ENCODE peak calls at places on chromosome 12, in nine cellular contexts. H is tibial artery, Q is HepG2, Y is esophagus muscularis mucosa, E is adipocyte, P is iPS DF 6.9, N is stomach, I is PC-9, B is T-helper 17 cell. X is an unnamed sample.

GRCh38 chr12:117762143-117762542 is 206.6 kb downstream of the KSR2 start:
- DNase-seq in Y (no peak), I (no peak), Q (no peak), N (no peak), P (no peak), H (no peak), E (no peak), B (no peak), X (no peak)

GRCh38 chr12:58367041-58367440 is 425.7 kb downstream of the ATP23 start:
- DNase-seq in H (no peak), Y (no peak), P (no peak), E (no peak), B (no peak), Q (no peak), N (no peak), I (no peak), X (no peak)

GRCh38 chr12:82596484-82596883 is 90.2 kb upstream of the TMTC2 start:
- DNase-seq in H (no peak), Q (no peak), B (no peak), I (no peak), N (no peak), E (no peak), Y (no peak), P (no peak), X (no peak)

GRCh38 chr12:15767301-15767700 is 21.9 kb downstream of the EPS8 start:
- DNase-seq in B (no peak), P (no peak), H (no peak), N (no peak), I (no peak), Q (no peak), E (no peak), Y (no peak), X (no peak)

GRCh38 chr12:24297516-24297915 is 348.0 kb upstream of the SOX5 start:
- DNase-seq in E (no peak), N (no peak), P (no peak), H (no peak), Q (no peak), B (no peak), I (no peak), Y (no peak), X (no peak)

GRCh38 chr12:108399514-108399913 is 60.4 kb upstream of the CMKLR1 start:
- DNase-seq in H (no peak), N (no peak), B (no peak), Y (no peak), P (no peak), E (no peak), Q (no peak), I (no peak), X (no peak)

GRCh38 chr12:67519824-67520433 is 128.6 kb upstream of the DYRK2 start:
- DNase-seq in Q (no peak), I (peak; percentile 84), B (no peak), H (no peak), N (no peak), Y (no peak), P (peak; percentile 71), E (no peak), X (no peak)

GRCh38 chr12:90630006-90630405 is 325.0 kb downstream of the CCER1 start:
- DNase-seq in I (no peak), B (no peak), P (no peak), E (peak; percentile 15), Q (no peak), Y (no peak), H (no peak), N (no peak), X (no peak)

GRCh38 chr12:6278439-6279255 is 31.8 kb upstream of the PLEKHG6 start:
- DNase-seq in Q (peak; percentile 69), P (no peak), Y (no peak), B (peak; percentile 83), N (peak; percentile 89), I (peak; percentile 99), E (peak; percentile 96), H (peak; percentile 95), X (peak; percentile 89)

GRCh38 chr12:47967461-47968430 is 4.3 kb downstream of the TMEM106C start:
- DNase-seq in E (peak; percentile 53), I (no peak), Q (no peak), Y (no peak), B (no peak), P (no peak), N (no peak), H (no peak), X (no peak)

GRCh38 chr12:39235990-39236767 is 206.7 kb downstream of the KIF21A start:
- DNase-seq in B (no peak), E (no peak), H (no peak), Y (no peak), N (no peak), I (no peak), P (no peak), Q (no peak), X (no peak)

GRCh38 chr12:81284137-81284536 is 206.3 kb downstream of the ACSS3 start:
- DNase-seq in B (no peak), I (peak; percentile 6), P (no peak), E (peak; percentile 24), N (no peak), Y (no peak), Q (no peak), H (no peak), X (no peak)

GRCh38 chr12:46438256-46438655 is 65.7 kb upstream of the SLC38A2 start:
- DNase-seq in N (no peak), Q (no peak), B (no peak), Y (no peak), E (no peak), I (no peak), H (no peak), P (no peak), X (no peak)

GRCh38 chr12:70243510-70244331 is 488 bp downstream of the CNOT2 start:
- DNase-seq in E (peak; percentile 77), I (peak; percentile 30), H (peak; percentile 86), B (peak; percentile 68), Y (peak; percentile 94), N (peak; percentile 60), Q (peak; percentile 43), P (no peak), X (peak; percentile 61)

GRCh38 chr12:108784270-108784669 is 53.0 kb upstream of the CORO1C start:
- DNase-seq in Y (no peak), H (no peak), B (no peak), N (no peak), E (no peak), I (no peak), P (no peak), Q (no peak), X (no peak)

GRCh38 chr12:101773560-101774206 is 34.4 kb upstream of the SYCP3 start:
- DNase-seq in P (peak; percentile 47), Y (no peak), B (peak; percentile 34), E (peak; percentile 86), I (peak; percentile 38), Q (peak; percentile 44), N (peak; percentile 70), H (peak; percentile 77), X (peak; percentile 65)

DNA sequence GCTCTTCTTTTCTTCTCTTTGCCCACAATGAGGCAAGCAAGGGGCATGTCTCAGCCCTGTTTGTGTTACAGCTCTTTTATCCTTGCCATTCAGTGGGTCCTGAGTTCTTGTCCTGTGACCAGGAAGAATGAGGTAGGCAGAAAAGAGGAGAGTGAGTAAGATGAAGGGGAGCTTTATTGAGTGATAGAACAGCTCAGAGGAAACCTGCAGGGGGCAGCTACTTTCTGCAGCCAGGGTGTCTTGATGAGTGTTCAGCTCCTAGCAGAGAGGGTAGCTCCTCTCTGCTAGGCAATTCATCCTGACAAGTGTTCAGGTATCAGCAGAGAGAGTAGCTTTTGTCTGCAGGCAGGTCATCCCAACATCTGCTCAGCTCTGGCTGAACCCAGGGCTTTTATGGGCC is 41.0 kb downstream of the HSD17B6 start:
- DNase-seq in Q (no peak), Y (no peak), B (no peak), H (no peak), I (no peak), N (no peak), E (no peak), P (no peak), X (no peak)
- H3K9me3 ChIP-seq in Q (no peaks in the 10 kb centered on the region), Y (no peaks in the 10 kb centered on the region), B (no peaks in the 10 kb centered on the region), H (no peaks in the 10 kb centered on the region), I (peaks cover 6% of the 10 kb centered on the region), N (peaks cover 18% of the 10 kb centered on the region), E (peaks cover 6% of the 10 kb centered on the region), P (no peaks in the 10 kb centered on the region), X (peaks cover 12% of the 10 kb centered on the region)

GRCh38 chr12:79546461-79547043 is 144.2 kb downstream of the PAWR start:
- DNase-seq in E (peak; percentile 20), Y (no peak), H (no peak), N (no peak), B (no peak), P (no peak), Q (no peak), I (peak; percentile 45), X (no peak)
- H3K9me3 ChIP-seq in E (peaks cover 9% of the 10 kb centered on the region), Y (no peaks in the 10 kb centered on the region), H (no peaks in the 10 kb centered on the region), N (no peaks in the 10 kb centered on the region), B (no peaks in the 10 kb centered on the region), P (no peaks in the 10 kb centered on the region), Q (no peaks in the 10 kb centered on the region), I (peaks cover 15% of the 10 kb centered on the region), X (peaks cover 9% of the 10 kb centered on the region)

GRCh38 chr12:34107781-34108404 is 85.6 kb downstream of the ALG10 start:
- DNase-seq in P (no peak), E (no peak), Y (no peak), B (no peak), I (no peak), N (no peak), H (no peak), Q (no peak), X (no peak)
- H3K9me3 ChIP-seq in P (peaks cover 10% of the 10 kb centered on the region), E (no peaks in the 10 kb centered on the region), Y (no peaks in the 10 kb centered on the region), B (no peaks in the 10 kb centered on the region), I (no peaks in the 10 kb centered on the region), N (no peaks in the 10 kb centered on the region), H (no peaks in the 10 kb centered on the region), Q (no peaks in the 10 kb centered on the region), X (peaks cover 3% of the 10 kb centered on the region)

GRCh38 chr12:34345801-34346200 is 323.5 kb downstream of the ALG10 start:
- DNase-seq in Q (no peak), E (no peak), P (no peak), I (no peak), N (no peak), B (no peak), Y (no peak), H (no peak), X (peak; percentile 52)

GRCh38 chr12:34344851-34345522 is 322.7 kb downstream of the ALG10 start:
- DNase-seq in E (no peak), Y (no peak), B (no peak), Q (no peak), I (no peak), N (no peak), P (no peak), H (no peak), X (no peak)

GRCh38 chr12:34343345-34343744 is 321.0 kb downstream of the ALG10 start:
- DNase-seq in P (no peak), N (no peak), B (no peak), Q (no peak), E (no peak), I (no peak), H (no peak), Y (no peak), X (no peak)

GRCh38 chr12:34342048-34342447 is 319.8 kb downstream of the ALG10 start:
- DNase-seq in Q (no peak), P (no peak), H (no peak), I (no peak), B (no peak), E (no peak), N (no peak), Y (no peak), X (no peak)

DNA sequence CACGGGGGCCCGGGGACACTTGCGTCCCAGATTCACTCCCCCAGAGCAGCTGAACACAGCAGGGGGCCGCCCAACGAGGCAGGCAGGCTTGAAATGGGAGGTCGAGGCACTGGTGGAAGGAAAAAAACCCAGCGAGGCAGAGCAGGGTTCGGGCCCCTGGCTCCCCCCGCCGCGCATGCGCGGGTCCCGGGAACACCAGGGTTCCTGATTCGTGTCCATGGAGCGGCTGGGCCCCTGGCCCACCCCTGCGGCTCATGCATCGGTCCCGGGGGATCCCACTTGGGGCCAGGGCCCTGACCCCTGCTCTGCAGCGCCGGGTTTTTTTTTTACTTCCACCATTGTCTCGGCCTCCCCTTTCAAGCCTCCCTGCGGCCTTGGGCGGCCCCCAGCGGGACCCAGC is 321.5 kb downstream of the ALG10 start:
- DNase-seq in H (no peak), P (no peak), Y (no peak), E (no peak), N (no peak), I (no peak), B (no peak), Q (no peak), X (no peak)
- H3K9me3 ChIP-seq in H (no peaks in the 10 kb centered on the region), P (peaks cover 14% of the 10 kb centered on the region), Y (no peaks in the 10 kb centered on the region), E (no peaks in the 10 kb centered on the region), N (peaks cover 100% of the 10 kb centered on the region), I (no peaks in the 10 kb centered on the region), B (no peaks in the 10 kb centered on the region), Q (no peaks in the 10 kb centered on the region), X (no peaks in the 10 kb centered on the region)